ENCODE peak calls at places on chromosomes 1 and 21, in ten cellular contexts. H is activated CD4-positive, alpha-beta T cell treated with anti-CD3 and anti-CD28 coated beads for 24 hours; F is stimulated activated CD8-positive, alpha-beta memory T cell treated with anti-CD3 and anti-CD28 coated beads, Interleukin-4, amount 100 ng/mL, for 4 hours; I is left lung; G is CD4-positive, alpha-beta T cell; D is iris pigment epithelial cell; P is stimulated activated CD4-positive, alpha-beta T cell treated with anti-CD3 and anti-CD28 coated beads, Interleukin-4, amount 100 ng/mL, for 24 hours; C is endothelial cell; M is smooth muscle cell of the brain vasculature; Y is NCI-H446 treated with DMSO at 0.1 percent for 48 hours. Z is an unnamed sample.

GRCh38 chr1:183806086-183806485 is 1.2 kb downstream of the RGL1 start:
- DNase-seq in H (no peak), F (no peak), I (no peak), G (no peak), D (peak), P (no peak), C (no peak), M (no peak), Y (no peak), Z (peak)

GRCh38 chr1:116951175-116951935 is 41.6 kb downstream of the PTGFRN start:
- DNase-seq in H (no peak), F (no peak), I (peak), G (no peak), D (peak), P (no peak), C (no peak), M (no peak), Y (peak), Z (peak)

GRCh38 chr1:236844499-236845271 is 49.6 kb downstream of the MTR start:
- DNase-seq in H (no peak), F (no peak), I (no peak), G (no peak), D (peak), P (no peak), C (no peak), M (no peak), Y (no peak), Z (no peak)

GRCh38 chr1:31706384-31707058 is 2.7 kb upstream of the COL16A1 start:
- DNase-seq in H (no peak), F (no peak), I (no peak), G (no peak), D (no peak), P (no peak), C (no peak), M (no peak), Y (peak), Z (no peak)

GRCh38 chr1:180033387-180033786 is 78.8 kb downstream of the CEP350 start:
- DNase-seq in H (no peak), F (no peak), I (no peak), G (no peak), D (no peak), P (no peak), C (no peak), M (no peak), Y (no peak), Z (no peak)

GRCh38 chr1:160359559-160360226 is 7.2 kb upstream of the NHLH1 start:
- DNase-seq in H (no peak), F (no peak), I (no peak), G (no peak), D (peak), P (no peak), C (no peak), M (no peak), Y (peak), Z (no peak)

GRCh38 chr21:10418649-10419048 is 102.7 kb upstream of the TPTE start:
- DNase-seq in H (no peak), F (no peak), I (no peak), G (no peak), D (no peak), P (no peak), C (no peak), M (no peak), Y (no peak), Z (no peak)

GRCh38 chr1:228830954-228831481 is 95.7 kb downstream of the RHOU start:
- DNase-seq in H (no peak), F (no peak), I (no peak), G (no peak), D (peak), P (no peak), C (no peak), M (no peak), Y (no peak), Z (peak)

GRCh38 chr1:66641851-66642473 is 108.0 kb downstream of the SGIP1 start:
- DNase-seq in H (no peak), F (no peak), I (no peak), G (no peak), D (no peak), P (no peak), C (no peak), M (no peak), Y (no peak), Z (no peak)

GRCh38 chr21:44763050-44763378 is 38.6 kb downstream of the UBE2G2 start:
- DNase-seq in H (no peak), F (no peak), I (no peak), G (no peak), D (no peak), P (no peak), C (no peak), M (no peak), Y (no peak), Z (no peak)

GRCh38 chr1:50605186-50605875 is 182.1 kb upstream of the DMRTA2 start:
- DNase-seq in H (no peak), F (no peak), I (no peak), G (no peak), D (peak), P (no peak), C (peak), M (no peak), Y (peak), Z (peak)

GRCh38 chr1:111182052-111182451 is 18.4 kb downstream of the DENND2D start:
- DNase-seq in H (no peak), F (no peak), I (no peak), G (no peak), D (no peak), P (no peak), C (no peak), M (no peak), Y (no peak), Z (no peak)

GRCh38 chr21:32350981-32351380 is 41.8 kb downstream of the URB1 start:
- DNase-seq in H (no peak), F (no peak), I (no peak), G (no peak), D (no peak), P (no peak), C (no peak), M (no peak), Y (no peak), Z (no peak)